ENCODE peak calls at places on chromosomes 13 and 19, in six cellular contexts. P, H, F, W, O and R are unnamed samples.

GRCh38 chr19:10260141-10260584 is 8.1 kb downstream of the MRPL4 start:
- DNase-seq in P (no peak), F (no peak), O (no peak), H (no peak), W (no peak), R (no peak)

GRCh38 chr13:20525144-20525600 is 485 bp downstream of the CRYL1 start:
- DNase-seq in H (peak; percentile 39), P (peak; percentile 65), W (peak; percentile 66), F (no peak), O (peak; percentile 88), R (peak; percentile 63)

GRCh38 chr13:20231839-20232555 is at the start of gene GJB6:
- DNase-seq in P (no peak), W (no peak), O (no peak), H (no peak), F (peak; percentile 88), R (no peak)

GRCh38 chr19:46000497-46001246 is 5.4 kb downstream of the CCDC61 start:
- DNase-seq in O (no peak), F (no peak), W (no peak), H (no peak), P (no peak), R (peak; percentile 38)

GRCh38 chr19:58020985-58021384 is 12.8 kb upstream of the ZSCAN1 start:
- DNase-seq in F (no peak), O (no peak), H (no peak), W (no peak), P (no peak), R (no peak)

GRCh38 chr13:49023441-49023840 is 47.7 kb downstream of the FNDC3A start:
- DNase-seq in W (no peak), H (no peak), P (no peak), O (no peak), F (no peak), R (no peak)

GRCh38 chr19:55554749-55555152 is 9.4 kb upstream of the SBK3 start:
- DNase-seq in W (no peak), P (no peak), O (no peak), F (no peak), H (no peak), R (no peak)

GRCh38 chr13:39036212-39036611 is 1.7 kb downstream of the PROSER1 start:
- DNase-seq in H (no peak), F (no peak), W (no peak), O (no peak), P (no peak), R (peak; percentile 50)

DNA sequence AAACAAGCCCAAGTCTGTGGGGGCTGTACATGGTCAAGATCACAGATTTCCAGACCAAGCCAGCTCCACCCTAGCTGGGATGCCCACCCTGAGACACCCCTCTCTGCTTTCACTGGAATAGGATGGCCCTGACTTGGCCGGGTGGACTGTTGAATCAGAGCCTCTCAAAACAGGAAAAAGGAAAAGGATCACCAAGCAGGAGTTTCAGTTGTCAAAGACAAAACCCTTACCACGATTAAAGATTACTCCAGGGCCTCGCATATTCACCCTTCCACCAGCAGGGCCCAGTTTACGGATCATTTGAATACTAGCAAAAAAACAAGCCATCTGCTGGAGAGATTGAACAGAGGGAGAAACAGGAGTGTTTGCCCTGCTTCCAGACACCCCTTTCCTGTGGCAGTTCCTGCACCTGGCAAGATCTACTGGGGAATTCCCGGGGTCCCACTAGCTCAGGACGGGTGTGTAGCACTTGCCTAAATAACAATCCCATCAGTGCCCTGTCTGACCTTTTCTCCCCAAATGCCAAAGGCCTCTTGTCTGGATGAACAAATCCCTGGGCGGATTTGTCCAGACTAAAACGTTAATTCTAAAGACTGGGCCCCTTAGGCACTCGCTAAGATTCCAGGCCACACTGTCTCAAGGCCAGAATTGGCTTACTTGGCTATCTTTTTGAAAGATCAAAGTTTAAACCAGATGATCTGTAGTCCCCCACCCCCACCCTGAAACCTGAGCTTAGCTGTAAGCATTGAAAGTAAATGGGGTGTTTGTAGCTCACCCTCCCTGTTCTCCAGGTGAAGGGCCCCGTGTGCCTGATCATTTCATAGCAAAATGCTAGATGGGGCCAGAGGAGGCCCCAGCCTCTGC is 38.4 kb downstream of the ACTN4 start:
- DNase-seq in W (peak; percentile 53), H (no peak), P (no peak), F (no peak), O (no peak), R (peak; percentile 43)
- TF ChIP-seq POLR2A in W (no peak), H (no peak), P (no peak), F (no peak), O (no peak), R (no peak)

GRCh38 chr13:61148691-61149332 is 266.8 kb downstream of the PCDH20 start:
- DNase-seq in F (no peak), P (no peak), W (no peak), H (no peak), O (no peak), R (no peak)
- TF ChIP-seq POLR2A in F (no peak), P (no peak), W (no peak), H (no peak), O (no peak), R (no peak)

DNA sequence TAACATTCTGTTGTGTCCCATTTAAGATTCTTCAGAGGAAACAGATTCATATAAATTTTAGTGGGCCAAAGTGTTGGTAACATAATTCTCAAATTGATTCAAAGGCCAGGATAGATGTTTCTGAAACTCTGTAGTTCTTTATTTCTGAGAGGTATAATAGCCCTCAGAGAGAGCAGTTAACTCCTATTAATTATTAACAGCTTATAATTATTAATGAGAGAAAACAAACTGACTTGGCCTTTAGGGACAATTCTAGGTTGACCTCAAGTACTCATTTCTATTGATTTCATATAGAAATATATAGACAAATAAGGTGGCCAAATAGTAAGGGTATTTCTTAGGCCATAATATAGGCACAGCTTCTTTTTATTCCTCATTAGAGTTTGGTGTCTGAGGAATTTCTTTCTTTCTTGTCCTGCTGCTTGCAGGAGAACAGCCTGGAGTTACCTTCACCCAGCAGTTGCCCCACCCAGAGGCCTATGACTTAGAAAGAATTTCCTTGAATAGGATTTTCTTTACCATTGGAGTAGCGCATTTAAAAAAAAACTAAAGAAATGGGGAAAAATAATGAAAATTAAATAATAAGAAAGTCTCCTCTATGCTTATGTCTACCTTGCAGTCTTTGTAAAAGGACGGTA is 1430.1 kb upstream of the SPRY2 start:
- DNase-seq in W (no peak), H (no peak), P (no peak), F (no peak), O (no peak), R (no peak)
- TF ChIP-seq POLR2A in W (no peak), H (no peak), P (no peak), F (no peak), O (no peak), R (no peak)

GRCh38 chr19:52725528-52725961 is 9.3 kb downstream of the ZNF611 start:
- DNase-seq in O (peak; percentile 78), W (no peak), F (peak; percentile 70), P (no peak), H (no peak), R (no peak)
- TF ChIP-seq POLR2A in O (no peak), W (no peak), F (no peak), P (no peak), H (no peak), R (no peak)

GRCh38 chr19:8525401-8525684 is 11.4 kb upstream of the ZNF414 start:
- DNase-seq in F (peak; percentile 90), O (no peak), W (no peak), P (no peak), H (no peak), R (no peak)
- TF ChIP-seq POLR2A in F (no peak), O (no peak), W (no peak), P (peak; percentile 46), H (no peak), R (no peak)

DNA sequence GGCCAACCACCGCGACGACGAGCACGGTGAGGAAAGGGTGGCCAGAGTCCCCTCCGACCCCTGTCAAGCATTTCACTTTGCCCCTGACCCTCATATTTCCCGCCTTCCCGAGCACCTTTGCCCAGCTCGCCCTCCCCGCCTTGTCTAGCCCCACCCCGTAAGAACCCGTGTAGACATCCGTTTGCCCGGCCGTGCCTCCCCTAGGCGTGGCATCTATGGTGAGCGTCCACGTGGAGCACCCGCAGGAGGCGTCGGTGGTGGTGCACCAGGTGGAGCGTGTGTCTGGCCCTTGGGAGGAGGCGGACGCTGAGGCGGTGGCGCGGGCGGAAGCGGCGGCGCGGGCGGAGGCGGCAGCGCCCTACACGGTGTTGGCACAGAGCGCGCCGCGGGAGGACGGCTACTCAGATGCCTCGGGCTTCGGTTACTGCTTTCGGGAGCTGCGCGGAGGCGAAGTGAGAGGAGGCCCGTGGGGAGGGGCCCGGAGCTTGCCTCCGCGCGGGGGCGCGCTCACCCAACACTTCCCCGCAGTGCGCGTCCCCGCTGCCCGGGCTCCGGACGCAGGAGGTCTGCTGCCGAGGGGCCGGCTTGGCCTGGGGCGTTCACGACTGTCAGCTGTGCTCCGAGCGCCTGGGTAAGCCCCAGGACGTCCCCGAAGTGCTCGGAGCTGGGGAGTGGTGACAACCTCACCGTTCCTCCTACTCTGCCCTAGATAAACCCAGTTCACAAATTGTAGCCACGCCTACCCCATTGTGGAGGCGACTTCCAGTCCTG is 4.2 kb downstream of the LTBP4 start:
- DNase-seq in W (peak; percentile 90), P (peak; percentile 74), O (peak; percentile 95), F (peak; percentile 94), H (peak; percentile 79), R (peak; percentile 74)
- TF ChIP-seq POLR2A in W (no peak), P (peak; percentile 46), O (no peak), F (no peak), H (no peak), R (peak; percentile 61)